ENCODE peak calls at places on chromosomes 16 and 17, in ten cellular contexts. T is transverse colon, P is ovary, K is esophagus muscularis mucosa, Y is GM12878, E is H1, B is sigmoid colon, S is SK-N-SH, R is stomach, H is K562. L is an unnamed sample.
A peak's percentile ranks its signal among the peaks of the same experiment; 100 is the strongest.

GRCh38 chr17:7579839-7580630 is 597 bp downstream of the CD68 start:
- DNase-seq in E (no peak), T (no peak), K (no peak), Y (no peak), S (no peak), H (no peak), P (no peak), B (no peak), R (no peak), L (peak; percentile 22)

GRCh38 chr17:11583306-11583992 is 14.8 kb upstream of the DNAH9 start:
- DNase-seq in R (no peak), E (no peak), B (no peak), H (no peak), Y (no peak), T (no peak), K (no peak), P (no peak), S (no peak), L (no peak)

GRCh38 chr16:1613728-1614225 is 1.6 kb downstream of the CRAMP1 start:
- DNase-seq in E (no peak), K (no peak), T (peak; percentile 24), Y (no peak), S (no peak), R (peak; percentile 30), P (no peak), B (no peak), H (peak; percentile 40), L (no peak)

GRCh38 chr16:81873843-81874752 is 95.0 kb downstream of the PLCG2 start:
- DNase-seq in H (peak; percentile 69), B (no peak), P (no peak), K (no peak), S (peak; percentile 58), T (peak; percentile 51), E (no peak), R (peak; percentile 67), Y (no peak), L (peak; percentile 23)

GRCh38 chr16:4330277-4330882 is 14.5 kb downstream of the GLIS2 start:
- DNase-seq in R (peak; percentile 89), T (peak; percentile 83), P (peak; percentile 75), B (peak; percentile 91), K (no peak), E (no peak), S (peak; percentile 94), Y (no peak), H (peak; percentile 87), L (peak; percentile 74)

GRCh38 chr17:79117905-79118487 is 43.4 kb downstream of the ENGASE start:
- DNase-seq in K (no peak), S (no peak), T (no peak), B (no peak), Y (no peak), R (no peak), E (no peak), H (no peak), P (no peak), L (no peak)

GRCh38 chr16:50884066-50884860 is 142.4 kb downstream of the CYLD start:
- DNase-seq in Y (no peak), H (peak; percentile 72), B (no peak), K (peak; percentile 37), P (no peak), R (no peak), T (no peak), E (no peak), S (peak; percentile 48), L (no peak)

GRCh38 chr17:9291912-9292562 is 270.7 kb downstream of the NTN1 start:
- DNase-seq in T (peak; percentile 43), P (peak; percentile 33), B (peak; percentile 83), R (peak; percentile 42), Y (no peak), S (peak; percentile 67), K (no peak), E (no peak), H (peak; percentile 20), L (peak; percentile 38)

GRCh38 chr17:28807925-28808641 is 34.5 kb downstream of the FAM222B start:
- DNase-seq in P (no peak), T (no peak), K (no peak), H (peak; percentile 35), B (no peak), E (no peak), Y (no peak), S (no peak), R (no peak), L (peak; percentile 7)

GRCh38 chr16:55147401-55147800 is 176.6 kb upstream of the IRX6 start:
- DNase-seq in B (no peak), Y (no peak), E (no peak), H (no peak), P (no peak), S (no peak), K (no peak), R (no peak), T (no peak), L (no peak)

GRCh38 chr16:85763616-85764015 is 12.7 kb upstream of the C16orf74 start:
- DNase-seq in K (no peak), R (no peak), S (no peak), E (no peak), P (no peak), B (no peak), Y (no peak), T (no peak), H (no peak), L (no peak)

GRCh38 chr17:56510554-56511342 is 82.8 kb upstream of the NOG start:
- DNase-seq in K (no peak), B (no peak), Y (no peak), P (no peak), E (no peak), S (no peak), T (no peak), H (no peak), R (no peak), L (no peak)

GRCh38 chr17:66885417-66885816 is 50.5 kb downstream of the CACNG5 start:
- DNase-seq in H (no peak), E (no peak), B (no peak), R (no peak), Y (no peak), T (no peak), S (no peak), K (no peak), P (no peak), L (no peak)

GRCh38 chr17:30414486-30414885 is 35.8 kb downstream of the CPD start:
- DNase-seq in R (no peak), P (no peak), B (no peak), T (no peak), S (no peak), Y (no peak), H (no peak), K (no peak), E (no peak), L (no peak)

GRCh38 chr17:44793885-44794698 is 35.3 kb downstream of the ADAM11 start:
- DNase-seq in H (no peak), P (no peak), K (no peak), E (no peak), S (no peak), T (no peak), Y (no peak), R (no peak), B (peak; percentile 64), L (no peak)

GRCh38 chr17:75900691-75901533 is 3.8 kb downstream of the MRPL38 start:
- DNase-seq in P (no peak), R (no peak), K (no peak), T (no peak), Y (no peak), S (no peak), H (no peak), E (no peak), B (peak; percentile 55), L (no peak)
- TF ChIP-seq EP300 in P (no peak), R (no peak), K (no peak), T (no peak), Y (no peak), S (no peak), H (no peak), E (no peak), B (no peak), L (no peak)

GRCh38 chr16:9797306-9797705 is 384.9 kb downstream of the GRIN2A start:
- DNase-seq in H (no peak), R (no peak), E (no peak), K (no peak), B (no peak), Y (no peak), P (no peak), T (no peak), S (no peak), L (no peak)

GRCh38 chr16:9798952-9799590 is 383.2 kb downstream of the GRIN2A start:
- DNase-seq in T (no peak), B (no peak), E (no peak), P (no peak), S (no peak), Y (no peak), H (no peak), K (no peak), R (no peak), L (no peak)

GRCh38 chr16:9801651-9802050 is 380.6 kb downstream of the GRIN2A start:
- DNase-seq in T (no peak), S (no peak), R (no peak), E (no peak), K (no peak), P (no peak), B (no peak), H (no peak), Y (no peak), L (no peak)

GRCh38 chr16:9800180-9800738 is 382.0 kb downstream of the GRIN2A start:
- DNase-seq in E (no peak), H (no peak), K (no peak), T (no peak), Y (no peak), B (no peak), S (no peak), R (no peak), P (no peak), L (no peak)

GRCh38 chr16:9798474-9798873 is 383.8 kb downstream of the GRIN2A start:
- DNase-seq in P (no peak), S (no peak), B (no peak), R (no peak), H (no peak), T (no peak), Y (no peak), E (no peak), K (no peak), L (no peak)
- H3K27ac ChIP-seq in P (no peak overlapping the region), S (no peak overlapping the region), B (no peak overlapping the region), R (no peak overlapping the region), H (no peak overlapping the region), T (no peak overlapping the region), Y (no peak overlapping the region), E (no peak overlapping the region), K (no peak overlapping the region), L (no peak overlapping the region)

DNA sequence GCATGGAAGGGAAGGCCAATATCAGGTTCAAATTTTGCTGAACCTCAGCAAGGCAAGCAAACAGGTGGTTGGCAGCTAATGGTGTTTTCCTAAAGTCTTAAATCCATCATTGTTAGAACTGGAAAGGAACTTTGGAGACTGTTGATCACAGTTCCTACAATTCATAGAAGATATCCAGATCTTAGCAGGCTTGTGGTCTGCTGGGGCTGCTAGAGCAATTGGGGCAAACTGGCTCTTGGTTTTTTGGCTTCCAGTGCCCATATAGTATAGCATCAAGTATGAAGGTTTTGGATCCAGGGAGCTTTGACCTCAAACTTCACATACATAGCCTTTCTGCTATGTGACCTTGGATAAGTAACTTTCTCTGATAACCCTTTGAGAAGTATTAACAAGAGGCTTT is 49.7 kb downstream of the IGF2BP1 start:
- DNase-seq in E (no peak), Y (no peak), B (no peak), R (no peak), T (no peak), P (no peak), K (no peak), H (no peak), S (no peak), L (no peak)
- H3K36me3 ChIP-seq in E (peaks cover 100% of the 10 kb centered on the region), Y (no peaks in the 10 kb centered on the region), B (no peaks in the 10 kb centered on the region), R (no peaks in the 10 kb centered on the region), T (no peaks in the 10 kb centered on the region), P (no peaks in the 10 kb centered on the region), K (no peaks in the 10 kb centered on the region), H (peaks cover 98% of the 10 kb centered on the region), S (no peaks in the 10 kb centered on the region), L (no peaks in the 10 kb centered on the region)

GRCh38 chr17:37458805-37459204 is 30.9 kb upstream of the DUSP14 start:
- DNase-seq in P (no peak), E (no peak), K (no peak), T (no peak), R (no peak), B (no peak), Y (no peak), H (no peak), S (no peak), L (no peak)
- TF ChIP-seq EP300 in P (no peak), E (no peak), K (no peak), T (no peak), R (no peak), B (no peak), Y (no peak), H (no peak), S (no peak), L (no peak)

L was measured in tibial nerve.